ENCODE peak calls at places on chromosomes 6 and 20, in six cellular contexts. D, Y, J, F, P and T are unnamed samples.

GRCh38 chr6:16318538-16318937 is 80.2 kb downstream of the GMPR start:
- DNase-seq in D (no peak), Y (no peak), J (no peak), F (peak), P (no peak), T (peak)

GRCh38 chr6:44237021-44237812 is 9.7 kb upstream of the HSP90AB1 start:
- DNase-seq in D (peak), Y (peak), J (peak), F (peak), P (peak), T (peak)

GRCh38 chr20:23129891-23130621 is 43.9 kb upstream of the CD93 start:
- DNase-seq in D (no peak), Y (no peak), J (no peak), F (no peak), P (no peak), T (no peak)

GRCh38 chr6:83636800-83637199 is 72.1 kb downstream of the SNAP91 start:
- DNase-seq in D (no peak), Y (no peak), J (no peak), F (no peak), P (no peak), T (no peak)

GRCh38 chr6:88177961-88178464 is 11.9 kb upstream of the CNR1 start:
- DNase-seq in D (no peak), Y (no peak), J (no peak), F (peak), P (no peak), T (no peak)

GRCh38 chr6:111253999-111254778 is 166.9 kb downstream of the SLC16A10 start:
- DNase-seq in D (no peak), Y (no peak), J (no peak), F (no peak), P (no peak), T (no peak)

GRCh38 chr6:5712349-5713215 is 294.1 kb downstream of the NRN1 start:
- DNase-seq in D (peak), Y (no peak), J (no peak), F (no peak), P (no peak), T (no peak)

GRCh38 chr20:3121271-3121911 is 36.9 kb upstream of the AVP start:
- DNase-seq in D (no peak), Y (no peak), J (no peak), F (no peak), P (no peak), T (no peak)

GRCh38 chr6:144286503-144287393 is 1.6 kb downstream of the UTRN start:
- DNase-seq in D (peak), Y (peak), J (peak), F (peak), P (peak), T (peak)

GRCh38 chr20:47231382-47232042 is 125.0 kb downstream of the ZMYND8 start:
- DNase-seq in D (no peak), Y (peak), J (no peak), F (peak), P (no peak), T (peak)

GRCh38 chr6:17045581-17046322 is 56.1 kb upstream of the STMND1 start:
- DNase-seq in D (no peak), Y (peak), J (no peak), F (peak), P (no peak), T (no peak)

GRCh38 chr6:19866199-19866872 is 29.2 kb downstream of the ID4 start:
- DNase-seq in D (no peak), Y (no peak), J (no peak), F (no peak), P (no peak), T (no peak)

GRCh38 chr6:140253096-140253495 is 878.6 kb upstream of the CITED2 start:
- DNase-seq in D (no peak), Y (no peak), J (no peak), F (peak), P (no peak), T (no peak)

GRCh38 chr6:37056112-37056403 is 50.6 kb downstream of the FGD2 start:
- DNase-seq in D (no peak), Y (no peak), J (no peak), F (no peak), P (no peak), T (no peak)

GRCh38 chr20:24756292-24757025 is 192.6 kb upstream of the CST7 start:
- DNase-seq in D (no peak), Y (no peak), J (no peak), F (no peak), P (no peak), T (no peak)

GRCh38 chr6:33761922-33762629 is 15.4 kb upstream of the IP6K3 start:
- DNase-seq in D (peak), Y (no peak), J (peak), F (no peak), P (peak), T (no peak)

GRCh38 chr6:108760158-108761050 is 87.8 kb upstream of the ARMC2 start:
- DNase-seq in D (no peak), Y (no peak), J (no peak), F (peak), P (no peak), T (no peak)

GRCh38 chr6:80098392-80098791 is 8.1 kb upstream of the BCKDHB start:
- DNase-seq in D (no peak), Y (no peak), J (no peak), F (no peak), P (no peak), T (no peak)

GRCh38 chr6:41346435-41346834 is 11.0 kb downstream of the NCR2 start:
- DNase-seq in D (no peak), Y (no peak), J (no peak), F (no peak), P (no peak), T (no peak)

GRCh38 chr20:53751394-53752368 is 158.0 kb upstream of the ZNF217 start:
- DNase-seq in D (no peak), Y (no peak), J (no peak), F (peak), P (no peak), T (no peak)

GRCh38 chr20:53750827-53751393 is 157.3 kb upstream of the ZNF217 start:
- DNase-seq in D (no peak), Y (peak), J (no peak), F (peak), P (no peak), T (peak)

GRCh38 chr20:53748176-53748575 is 154.5 kb upstream of the ZNF217 start:
- DNase-seq in D (no peak), Y (no peak), J (no peak), F (no peak), P (no peak), T (no peak)

GRCh38 chr20:53748821-53749402 is 155.3 kb upstream of the ZNF217 start:
- DNase-seq in D (no peak), Y (no peak), J (no peak), F (peak), P (no peak), T (no peak)

GRCh38 chr20:53749499-53749898 is 155.9 kb upstream of the ZNF217 start:
- DNase-seq in D (no peak), Y (no peak), J (no peak), F (no peak), P (no peak), T (no peak)
- TF ChIP-seq CTCF in D (no peak), Y (no peak), J (no peak), F (no peak), P (no peak), T (no peak)

GRCh38 chr6:70166088-70166958 is 136.6 kb downstream of the COL9A1 start:
- DNase-seq in D (peak), Y (peak), J (peak), F (peak), P (peak), T (peak)
- TF ChIP-seq CTCF in D (peak), Y (peak), J (no peak), F (peak), P (peak), T (peak)

GRCh38 chr6:132728616-132729015 is 14.8 kb upstream of the VNN1 start:
- DNase-seq in D (no peak), Y (no peak), J (no peak), F (no peak), P (no peak), T (no peak)
- TF ChIP-seq CTCF in D (no peak), Y (no peak), J (no peak), F (no peak), P (no peak), T (no peak)

GRCh38 chr6:39091163-39091562 is 23.8 kb downstream of the SAYSD1 start:
- DNase-seq in D (no peak), Y (no peak), J (no peak), F (no peak), P (no peak), T (no peak)

GRCh38 chr6:39093167-39093708 is 21.7 kb downstream of the SAYSD1 start:
- DNase-seq in D (no peak), Y (no peak), J (no peak), F (no peak), P (no peak), T (no peak)

GRCh38 chr6:39090036-39090435 is 24.9 kb downstream of the SAYSD1 start:
- DNase-seq in D (no peak), Y (no peak), J (no peak), F (no peak), P (no peak), T (no peak)

GRCh38 chr6:39095578-39095977 is 19.4 kb downstream of the SAYSD1 start:
- DNase-seq in D (no peak), Y (no peak), J (no peak), F (no peak), P (no peak), T (no peak)

GRCh38 chr6:39092124-39092523 is 22.9 kb downstream of the SAYSD1 start:
- DNase-seq in D (no peak), Y (no peak), J (no peak), F (no peak), P (no peak), T (no peak)
- TF ChIP-seq CTCF in D (no peak), Y (no peak), J (no peak), F (no peak), P (no peak), T (no peak)

DNA sequence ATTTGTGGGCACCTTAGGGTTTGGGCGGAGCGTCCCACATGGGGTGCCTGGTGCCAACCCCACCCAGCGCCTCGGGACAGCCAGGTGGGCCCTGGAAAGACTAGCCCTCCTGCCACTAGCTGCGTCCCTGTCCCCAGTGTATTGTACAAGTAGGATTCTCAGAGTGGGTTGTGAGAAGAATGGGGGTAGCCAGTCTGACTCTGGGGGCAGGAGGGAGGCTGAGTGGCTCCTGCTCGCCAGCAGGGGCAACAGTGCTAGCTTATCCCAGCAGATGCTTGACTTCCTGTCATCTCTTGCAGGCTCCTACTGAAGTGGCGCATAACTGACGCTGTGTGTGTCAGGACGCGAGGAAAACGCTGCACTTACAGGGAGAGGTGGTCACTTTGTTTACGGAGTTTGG is 9.3 kb downstream of the PSMA7 start:
- DNase-seq in D (no peak), Y (no peak), J (no peak), F (no peak), P (no peak), T (no peak)
- TF ChIP-seq CTCF in D (no peak), Y (peak), J (no peak), F (no peak), P (no peak), T (peak)

DNA sequence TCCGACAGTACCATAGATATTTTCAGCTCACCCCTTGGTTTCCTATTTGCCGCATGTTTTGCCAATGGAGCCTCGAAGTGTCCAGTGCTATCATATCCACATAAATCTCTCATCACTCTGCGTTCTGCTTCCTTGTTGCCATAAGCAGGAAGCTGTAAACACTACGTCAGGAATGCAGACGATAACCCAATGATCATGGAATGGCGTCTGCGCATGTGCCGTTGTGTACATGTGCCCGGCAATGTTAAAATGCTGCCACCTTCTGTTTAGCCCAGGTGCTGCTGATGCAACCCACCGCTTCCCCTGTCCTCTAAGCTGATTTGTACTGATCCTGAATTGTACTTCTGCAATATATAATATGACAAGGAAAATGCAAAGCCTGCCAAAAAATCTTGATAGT is 607.5 kb downstream of the HDGFL1 start:
- DNase-seq in D (no peak), Y (no peak), J (no peak), F (no peak), P (no peak), T (no peak)
- TF ChIP-seq CTCF in D (no peak), Y (no peak), J (no peak), F (peak), P (no peak), T (no peak)

DNA sequence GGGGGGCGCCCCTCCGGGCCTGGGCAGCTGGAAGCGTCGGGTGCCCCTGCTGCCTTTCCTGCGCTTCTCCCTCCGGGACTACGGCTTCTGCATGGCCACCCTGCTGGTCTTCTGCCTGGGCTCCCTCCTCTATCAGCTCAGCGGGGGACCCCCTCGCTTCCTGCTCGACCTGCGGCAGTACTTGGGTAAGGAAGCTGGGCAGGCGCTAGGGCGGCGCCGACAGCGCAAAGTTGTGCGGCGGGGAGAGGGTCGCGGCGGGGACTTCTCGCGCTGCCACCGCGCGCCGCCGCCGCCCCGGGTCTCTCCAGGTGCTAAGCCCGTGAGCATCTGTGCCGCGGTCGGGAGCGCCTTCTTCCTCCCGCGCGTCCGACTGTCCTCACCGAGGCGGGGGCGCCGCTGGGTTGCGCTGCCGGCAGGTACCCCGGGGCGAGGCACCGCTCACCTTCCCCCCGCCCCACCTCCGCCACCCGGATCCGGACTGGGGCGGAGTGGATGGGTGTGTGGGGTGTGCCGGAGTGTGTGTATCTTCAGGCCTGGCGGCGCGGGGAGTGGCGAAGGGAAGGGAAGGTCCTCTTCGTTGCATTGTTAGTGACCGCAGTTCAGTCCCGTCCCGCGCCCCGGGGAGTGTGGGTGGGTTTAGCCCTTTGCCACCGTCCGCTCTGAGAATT is 797 bp downstream of the UST start:
- DNase-seq in D (peak), Y (no peak), J (peak), F (peak), P (peak), T (no peak)
- TF ChIP-seq CTCF in D (no peak), Y (peak), J (no peak), F (no peak), P (no peak), T (peak)

GRCh38 chr20:10671221-10671849 is 2.5 kb downstream of the JAG1 start:
- DNase-seq in D (peak), Y (peak), J (no peak), F (peak), P (peak), T (peak)
- TF ChIP-seq CTCF in D (peak), Y (peak), J (peak), F (peak), P (peak), T (peak)

GRCh38 chr6:8063762-8064637 is at the start of gene BLOC1S5:
- DNase-seq in D (peak), Y (peak), J (peak), F (peak), P (peak), T (peak)
- TF ChIP-seq CTCF in D (no peak), Y (peak), J (no peak), F (no peak), P (no peak), T (no peak)